ENCODE peak calls at places on chromosomes 16 and 17, in six cellular contexts. One of them, this sample, is unnamed.
A peak's percentile ranks its signal among the peaks of the same experiment; 100 is the strongest.

GRCh38 chr17:42163113-42163512 is 8.3 kb upstream of the RAB5C start:
- DNase-seq in HFFc6: no peak
- DNase-seq in CD8-positive, alpha-beta T cell: peak; percentile 31
- DNase-seq in suprapubic skin: no peak
- DNase-seq in Panc1: no peak
- DNase-seq in GM12865: peak; percentile 51
- DNase-seq in this sample: peak; percentile 36

GRCh38 chr17:41416478-41416877 is 7.9 kb downstream of the KRT37 start:
- DNase-seq in HFFc6: no peak
- DNase-seq in CD8-positive, alpha-beta T cell: no peak
- DNase-seq in suprapubic skin: no peak
- DNase-seq in Panc1: no peak
- DNase-seq in GM12865: no peak
- DNase-seq in this sample: no peak

GRCh38 chr17:68698761-68699160 is 97.6 kb upstream of the FAM20A start:
- DNase-seq in HFFc6: no peak
- DNase-seq in CD8-positive, alpha-beta T cell: no peak
- DNase-seq in suprapubic skin: no peak
- DNase-seq in Panc1: no peak
- DNase-seq in GM12865: no peak
- DNase-seq in this sample: no peak

GRCh38 chr17:35774499-35774898 is 13.8 kb downstream of the C17orf50 start:
- DNase-seq in HFFc6: no peak
- DNase-seq in CD8-positive, alpha-beta T cell: no peak
- DNase-seq in suprapubic skin: no peak
- DNase-seq in Panc1: no peak
- DNase-seq in GM12865: no peak
- DNase-seq in this sample: no peak

GRCh38 chr16:55116165-55116894 is 185.7 kb downstream of the IRX5 start:
- DNase-seq in HFFc6: peak; percentile 29
- DNase-seq in CD8-positive, alpha-beta T cell: no peak
- DNase-seq in suprapubic skin: no peak
- DNase-seq in Panc1: no peak
- DNase-seq in GM12865: no peak
- DNase-seq in this sample: no peak

GRCh38 chr17:34761646-34762045 is 182.3 kb downstream of the TMEM132E start:
- DNase-seq in HFFc6: no peak
- DNase-seq in CD8-positive, alpha-beta T cell: no peak
- DNase-seq in suprapubic skin: no peak
- DNase-seq in Panc1: no peak
- DNase-seq in GM12865: no peak
- DNase-seq in this sample: no peak

GRCh38 chr17:43734376-43734775 is 24.2 kb downstream of the SOST start:
- DNase-seq in HFFc6: peak; percentile 27
- DNase-seq in CD8-positive, alpha-beta T cell: no peak
- DNase-seq in suprapubic skin: no peak
- DNase-seq in Panc1: no peak
- DNase-seq in GM12865: no peak
- DNase-seq in this sample: no peak

GRCh38 chr16:66107661-66108060 is 258.8 kb upstream of the CDH5 start:
- DNase-seq in HFFc6: peak; percentile 74
- DNase-seq in CD8-positive, alpha-beta T cell: no peak
- DNase-seq in suprapubic skin: no peak
- DNase-seq in Panc1: no peak
- DNase-seq in GM12865: no peak
- DNase-seq in this sample: no peak

GRCh38 chr16:86383488-86384262 is 126.7 kb upstream of the FOXF1 start:
- DNase-seq in HFFc6: peak; percentile 82
- DNase-seq in CD8-positive, alpha-beta T cell: no peak
- DNase-seq in suprapubic skin: no peak
- DNase-seq in Panc1: no peak
- DNase-seq in GM12865: no peak
- DNase-seq in this sample: no peak

GRCh38 chr17:77959926-77960521 is 1.5 kb downstream of the TNRC6C start:
- DNase-seq in HFFc6: no peak
- DNase-seq in CD8-positive, alpha-beta T cell: peak; percentile 47
- DNase-seq in suprapubic skin: no peak
- DNase-seq in Panc1: no peak
- DNase-seq in GM12865: no peak
- DNase-seq in this sample: no peak

GRCh38 chr17:43760254-43760852 is 1.8 kb upstream of the SOST start:
- DNase-seq in HFFc6: peak; percentile 87
- DNase-seq in CD8-positive, alpha-beta T cell: peak; percentile 90
- DNase-seq in suprapubic skin: peak; percentile 93
- DNase-seq in Panc1: peak; percentile 78
- DNase-seq in GM12865: peak; percentile 92
- DNase-seq in this sample: peak; percentile 98

GRCh38 chr17:40090234-40091111 is 9.9 kb downstream of the NR1D1 start:
- DNase-seq in HFFc6: no peak
- DNase-seq in CD8-positive, alpha-beta T cell: no peak
- DNase-seq in suprapubic skin: no peak
- DNase-seq in Panc1: no peak
- DNase-seq in GM12865: no peak
- DNase-seq in this sample: no peak

GRCh38 chr16:86519649-86520316 is 9.5 kb downstream of the FOXF1 start:
- DNase-seq in HFFc6: peak; percentile 9
- DNase-seq in CD8-positive, alpha-beta T cell: peak; percentile 54
- DNase-seq in suprapubic skin: no peak
- DNase-seq in Panc1: no peak
- DNase-seq in GM12865: peak; percentile 62
- DNase-seq in this sample: peak; percentile 81

GRCh38 chr17:19979917-19980770 is 2.5 kb upstream of the AKAP10 start:
- DNase-seq in HFFc6: no peak
- DNase-seq in CD8-positive, alpha-beta T cell: no peak
- DNase-seq in suprapubic skin: no peak
- DNase-seq in Panc1: no peak
- DNase-seq in GM12865: no peak
- DNase-seq in this sample: no peak

GRCh38 chr17:58319181-58320162 is 9.1 kb downstream of the TSPOAP1 start:
- DNase-seq in HFFc6: no peak
- DNase-seq in CD8-positive, alpha-beta T cell: peak; percentile 4
- DNase-seq in suprapubic skin: peak; percentile 53
- DNase-seq in Panc1: no peak
- DNase-seq in GM12865: no peak
- DNase-seq in this sample: no peak

GRCh38 chr16:51355195-51355594 is 204.1 kb upstream of the SALL1 start:
- DNase-seq in HFFc6: no peak
- DNase-seq in CD8-positive, alpha-beta T cell: no peak
- DNase-seq in suprapubic skin: no peak
- DNase-seq in Panc1: no peak
- DNase-seq in GM12865: no peak
- DNase-seq in this sample: no peak

GRCh38 chr16:76535-77272 is 1.3 kb upstream of the MPG start:
- DNase-seq in HFFc6: peak; percentile 77
- DNase-seq in CD8-positive, alpha-beta T cell: no peak
- DNase-seq in suprapubic skin: peak; percentile 92
- DNase-seq in Panc1: no peak
- DNase-seq in GM12865: no peak
- DNase-seq in this sample: no peak

GRCh38 chr17:73359987-73360410 is 48.2 kb upstream of the CDC42EP4 start:
- DNase-seq in HFFc6: no peak
- DNase-seq in CD8-positive, alpha-beta T cell: no peak
- DNase-seq in suprapubic skin: peak; percentile 57
- DNase-seq in Panc1: no peak
- DNase-seq in GM12865: no peak
- DNase-seq in this sample: no peak

GRCh38 chr17:71412803-71413202 is 708.0 kb upstream of the SOX9 start:
- DNase-seq in HFFc6: peak; percentile 95
- DNase-seq in CD8-positive, alpha-beta T cell: no peak
- DNase-seq in suprapubic skin: no peak
- DNase-seq in Panc1: peak; percentile 93
- DNase-seq in GM12865: peak; percentile 63
- DNase-seq in this sample: no peak

GRCh38 chr16:3188925-3189825 is 1.2 kb downstream of the OR1F1 start:
- DNase-seq in HFFc6: peak; percentile 72
- DNase-seq in CD8-positive, alpha-beta T cell: no peak
- DNase-seq in suprapubic skin: no peak
- DNase-seq in Panc1: peak; percentile 78
- DNase-seq in GM12865: peak; percentile 87
- DNase-seq in this sample: peak; percentile 63

GRCh38 chr17:61479493-61480413 is 27.5 kb downstream of the TBX4 start:
- DNase-seq in HFFc6: no peak
- DNase-seq in CD8-positive, alpha-beta T cell: no peak
- DNase-seq in suprapubic skin: no peak
- DNase-seq in Panc1: no peak
- DNase-seq in GM12865: no peak
- DNase-seq in this sample: no peak

GRCh38 chr17:1989135-1989534 is 36.0 kb downstream of the RTN4RL1 start:
- DNase-seq in HFFc6: peak; percentile 91
- DNase-seq in CD8-positive, alpha-beta T cell: no peak
- DNase-seq in suprapubic skin: peak; percentile 75
- DNase-seq in Panc1: no peak
- DNase-seq in GM12865: no peak
- DNase-seq in this sample: no peak

GRCh38 chr16:28549301-28549899 is 4.3 kb upstream of the SGF29 start:
- DNase-seq in HFFc6: peak; percentile 39
- DNase-seq in CD8-positive, alpha-beta T cell: no peak
- DNase-seq in suprapubic skin: no peak
- DNase-seq in Panc1: no peak
- DNase-seq in GM12865: peak; percentile 46
- DNase-seq in this sample: no peak

GRCh38 chr16:29811896-29812665 is at the start of gene PRRT2:
- DNase-seq in HFFc6: no peak
- DNase-seq in CD8-positive, alpha-beta T cell: peak; percentile 51
- DNase-seq in suprapubic skin: peak; percentile 84
- DNase-seq in Panc1: no peak
- DNase-seq in GM12865: peak; percentile 38
- DNase-seq in this sample: peak; percentile 88

GRCh38 chr16:67678354-67679023 is 11.9 kb downstream of the C16orf86 start:
- DNase-seq in HFFc6: no peak
- DNase-seq in CD8-positive, alpha-beta T cell: no peak
- DNase-seq in suprapubic skin: no peak
- DNase-seq in Panc1: no peak
- DNase-seq in GM12865: no peak
- DNase-seq in this sample: no peak

GRCh38 chr16:74641969-74642368 is 24.7 kb downstream of the RFWD3 start:
- DNase-seq in HFFc6: no peak
- DNase-seq in CD8-positive, alpha-beta T cell: no peak
- DNase-seq in suprapubic skin: no peak
- DNase-seq in Panc1: no peak
- DNase-seq in GM12865: no peak
- DNase-seq in this sample: no peak
- TF ChIP-seq CTCF in HFFc6: no peak
- TF ChIP-seq CTCF in CD8-positive, alpha-beta T cell: no peak
- TF ChIP-seq CTCF in suprapubic skin: no peak
- TF ChIP-seq CTCF in Panc1: no peak
- TF ChIP-seq CTCF in GM12865: no peak
- TF ChIP-seq CTCF in this sample: no peak

DNA sequence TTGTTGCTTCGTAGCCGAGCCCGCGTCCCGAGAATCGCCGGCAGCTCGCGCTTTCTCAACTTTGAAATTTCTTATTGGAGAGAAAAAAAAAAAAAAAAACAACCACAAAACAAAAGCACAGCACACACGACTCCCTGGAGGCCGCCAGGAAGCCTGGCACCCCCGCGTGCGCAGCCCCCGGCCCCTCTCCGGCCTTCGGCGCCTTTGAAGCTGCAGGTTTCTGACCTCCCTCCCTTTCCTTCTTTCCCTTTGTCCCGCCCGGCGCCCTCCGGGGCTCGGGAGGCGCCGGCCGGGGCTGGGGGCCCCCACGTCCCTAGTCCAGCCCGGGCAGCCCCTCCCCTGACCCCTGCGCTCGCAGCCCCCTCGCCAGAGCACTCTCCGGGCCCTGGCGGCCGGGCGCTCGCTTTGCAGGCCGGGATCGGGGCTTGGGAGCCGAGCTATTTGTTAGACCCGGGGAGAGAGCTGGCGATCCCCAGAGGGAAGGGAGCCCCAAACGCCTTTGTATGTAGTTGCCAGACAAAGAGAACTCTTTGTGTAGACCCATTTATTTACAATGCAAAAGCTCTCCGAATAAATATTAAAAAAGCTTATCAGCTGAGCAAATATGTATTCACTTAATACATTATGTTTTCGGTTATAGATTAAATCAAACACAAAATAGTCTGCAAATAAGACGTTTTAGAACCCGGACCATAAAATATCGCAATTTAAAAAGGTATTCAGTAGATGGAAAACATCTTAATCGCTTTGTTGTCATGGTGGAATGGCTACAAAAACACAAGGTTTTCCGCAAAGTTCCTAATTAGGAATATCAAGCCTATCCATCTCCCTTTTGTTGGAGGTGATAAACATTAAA is 2.3 kb downstream of the BAHCC1 start:
- DNase-seq in HFFc6: peak; percentile 52
- DNase-seq in CD8-positive, alpha-beta T cell: no peak
- DNase-seq in suprapubic skin: no peak
- DNase-seq in Panc1: no peak
- DNase-seq in GM12865: no peak
- DNase-seq in this sample: peak; percentile 76
- TF ChIP-seq CTCF in HFFc6: peak; percentile 67
- TF ChIP-seq CTCF in CD8-positive, alpha-beta T cell: no peak
- TF ChIP-seq CTCF in suprapubic skin: peak; percentile 23
- TF ChIP-seq CTCF in Panc1: no peak
- TF ChIP-seq CTCF in GM12865: no peak
- TF ChIP-seq CTCF in this sample: peak; percentile 44

GRCh38 chr16:75096730-75097129 is 19.9 kb downstream of the LDHD start:
- DNase-seq in HFFc6: no peak
- DNase-seq in CD8-positive, alpha-beta T cell: no peak
- DNase-seq in suprapubic skin: no peak
- DNase-seq in Panc1: no peak
- DNase-seq in GM12865: no peak
- DNase-seq in this sample: no peak
- TF ChIP-seq CTCF in HFFc6: peak; percentile 51
- TF ChIP-seq CTCF in CD8-positive, alpha-beta T cell: no peak
- TF ChIP-seq CTCF in suprapubic skin: peak; percentile 61
- TF ChIP-seq CTCF in Panc1: no peak
- TF ChIP-seq CTCF in GM12865: peak; percentile 13
- TF ChIP-seq CTCF in this sample: peak; percentile 23

DNA sequence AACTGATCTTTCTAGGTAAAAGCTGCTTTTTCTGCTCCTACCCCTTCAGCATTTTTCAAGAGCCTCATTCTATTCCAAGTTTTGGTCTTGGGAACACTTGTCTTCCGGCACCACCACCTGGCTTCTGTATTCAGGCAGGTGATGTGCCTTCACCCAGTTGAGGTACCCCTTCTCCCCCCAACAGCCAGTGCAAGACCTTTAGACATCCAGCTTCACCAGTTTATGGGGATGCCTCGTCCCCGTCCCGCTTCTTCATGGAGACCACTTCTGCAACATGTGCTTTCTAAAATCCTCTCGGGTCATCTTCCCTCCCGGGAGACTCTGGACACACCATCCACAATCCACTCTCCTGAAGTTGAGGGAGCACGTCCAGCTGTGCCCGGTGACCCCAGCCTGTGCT is 69.9 kb downstream of the SRCIN1 start:
- DNase-seq in HFFc6: no peak
- DNase-seq in CD8-positive, alpha-beta T cell: no peak
- DNase-seq in suprapubic skin: no peak
- DNase-seq in Panc1: no peak
- DNase-seq in GM12865: no peak
- DNase-seq in this sample: no peak
- TF ChIP-seq CTCF in HFFc6: no peak
- TF ChIP-seq CTCF in CD8-positive, alpha-beta T cell: no peak
- TF ChIP-seq CTCF in suprapubic skin: no peak
- TF ChIP-seq CTCF in Panc1: no peak
- TF ChIP-seq CTCF in GM12865: no peak
- TF ChIP-seq CTCF in this sample: no peak

GRCh38 chr17:50708050-50709000 is 611 bp upstream of the ANKRD40 start:
- DNase-seq in HFFc6: no peak
- DNase-seq in CD8-positive, alpha-beta T cell: no peak
- DNase-seq in suprapubic skin: no peak
- DNase-seq in Panc1: no peak
- DNase-seq in GM12865: peak; percentile 40
- DNase-seq in this sample: no peak
- TF ChIP-seq CTCF in HFFc6: no peak
- TF ChIP-seq CTCF in CD8-positive, alpha-beta T cell: no peak
- TF ChIP-seq CTCF in suprapubic skin: no peak
- TF ChIP-seq CTCF in Panc1: no peak
- TF ChIP-seq CTCF in GM12865: no peak
- TF ChIP-seq CTCF in this sample: no peak

GRCh38 chr17:32593003-32593402 is 106.2 kb downstream of the CDK5R1 start:
- DNase-seq in HFFc6: no peak
- DNase-seq in CD8-positive, alpha-beta T cell: no peak
- DNase-seq in suprapubic skin: no peak
- DNase-seq in Panc1: no peak
- DNase-seq in GM12865: no peak
- DNase-seq in this sample: no peak
- TF ChIP-seq CTCF in HFFc6: peak; percentile 25
- TF ChIP-seq CTCF in CD8-positive, alpha-beta T cell: no peak
- TF ChIP-seq CTCF in suprapubic skin: no peak
- TF ChIP-seq CTCF in Panc1: peak; percentile 17
- TF ChIP-seq CTCF in GM12865: no peak
- TF ChIP-seq CTCF in this sample: no peak

This sample was measured in nephron progenitor cell.